ENCODE peak calls at places on chromosomes 4 and X, in four cellular contexts. R, Q, N and E are unnamed samples.

GRCh38 chrX:18769812-18770573 is 62.5 kb downstream of the PPEF1 start:
- DNase-seq in Q (no peak), R (no peak), N (no peak), E (peak; percentile 13)

GRCh38 chrX:154444755-154445246 is 860 bp downstream of the FAM50A start:
- DNase-seq in Q (no peak), R (no peak), N (no peak), E (no peak)

GRCh38 chrX:22081475-22082092 is 49.5 kb downstream of the PHEX start:
- DNase-seq in R (peak; percentile 58), Q (peak; percentile 13), N (peak; percentile 66), E (peak; percentile 72)

GRCh38 chrX:9804444-9804843 is 18.2 kb downstream of the SHROOM2 start:
- DNase-seq in Q (no peak), R (no peak), N (no peak), E (no peak)

GRCh38 chr4:156718226-156718625 is 253.4 kb downstream of the PDGFC start:
- DNase-seq in R (no peak), Q (no peak), N (no peak), E (no peak)

GRCh38 chr4:141643557-141643956 is 7.2 kb downstream of the IL15 start:
- DNase-seq in R (no peak), N (no peak), Q (no peak), E (peak; percentile 64)

GRCh38 chr4:22427676-22428075 is 88.2 kb downstream of the ADGRA3 start:
- DNase-seq in R (no peak), Q (peak; percentile 28), N (no peak), E (no peak)

GRCh38 chr4:180164799-180165198 is 2078.4 kb upstream of the TENM3 start:
- DNase-seq in R (no peak), N (no peak), Q (no peak), E (peak; percentile 55)

GRCh38 chrX:68190799-68191198 is 242.5 kb downstream of the OPHN1 start:
- DNase-seq in N (no peak), Q (no peak), R (no peak), E (no peak)

GRCh38 chr4:10666616-10667015 is 18.0 kb downstream of the CLNK start:
- DNase-seq in N (no peak), Q (peak; percentile 85), R (no peak), E (no peak)

GRCh38 chrX:102684772-102685520 is 27.3 kb upstream of the GPRASP2 start:
- DNase-seq in R (no peak), Q (peak; percentile 19), N (no peak), E (no peak)

GRCh38 chr4:40176602-40177001 is 20.2 kb upstream of the RHOH start:
- DNase-seq in R (no peak), Q (no peak), N (no peak), E (no peak)

GRCh38 chrX:31036895-31037294 is 34.9 kb downstream of the FTHL17 start:
- DNase-seq in N (no peak), Q (peak; percentile 36), R (peak; percentile 52), E (peak; percentile 55)

GRCh38 chr4:151866266-151866918 is 105.6 kb upstream of the GATB start:
- DNase-seq in Q (no peak), R (no peak), N (no peak), E (no peak)

GRCh38 chr4:385934-386707 is 48.5 kb downstream of the ZNF141 start:
- DNase-seq in N (no peak), R (no peak), Q (no peak), E (no peak)

GRCh38 chrX:132559101-132559500 is 70.3 kb upstream of the MBNL3 start:
- DNase-seq in R (no peak), Q (no peak), N (no peak), E (no peak)

GRCh38 chr4:13588954-13589353 is 38.6 kb downstream of the BOD1L1 start:
- DNase-seq in Q (no peak), N (no peak), R (no peak), E (no peak)

GRCh38 chrX:39144323-39144722 is 343.1 kb downstream of the MID1IP1 start:
- DNase-seq in Q (no peak), R (no peak), N (no peak), E (no peak)